ENCODE peak calls at places on chromosomes 1 and 21, in four cellular contexts. R is GM13976, B is neural crest cell, D is MCF 10A. T is an unnamed sample.

GRCh38 chr1:51281807-51282206 is 45.7 kb downstream of the RNF11 start:
- DNase-seq in R (no peak), B (no peak), D (no peak), T (no peak)

GRCh38 chr1:85297855-85298629 is 21.6 kb upstream of the BCL10 start:
- DNase-seq in R (peak; percentile 70), B (no peak), D (peak; percentile 96), T (peak; percentile 92)

GRCh38 chr21:39601194-39601940 is 11.4 kb upstream of the B3GALT5 start:
- DNase-seq in R (no peak), B (no peak), D (no peak), T (no peak)

GRCh38 chr1:47431534-47431933 is 6.3 kb upstream of the FOXD2 start:
- DNase-seq in R (no peak), B (no peak), D (peak; percentile 78), T (no peak)

GRCh38 chr1:238336531-238336930 is 445.8 kb upstream of the ZP4 start:
- DNase-seq in R (no peak), B (no peak), D (peak; percentile 87), T (no peak)

GRCh38 chr1:240455228-240455821 is 156.6 kb downstream of the GREM2 start:
- DNase-seq in R (no peak), B (no peak), D (peak; percentile 65), T (no peak)

GRCh38 chr1:230591676-230592075 is 50.6 kb upstream of the COG2 start:
- DNase-seq in R (no peak), B (no peak), D (no peak), T (no peak)

GRCh38 chr1:31243451-31244286 is 4.0 kb upstream of the NKAIN1 start:
- DNase-seq in R (no peak), B (no peak), D (no peak), T (no peak)

GRCh38 chr1:216721878-216722277 is 1.4 kb downstream of the ESRRG start:
- DNase-seq in R (no peak), B (no peak), D (no peak), T (no peak)

GRCh38 chr1:176605151-176605550 is 142.2 kb downstream of the PAPPA2 start:
- DNase-seq in R (no peak), B (no peak), D (no peak), T (no peak)

GRCh38 chr1:86455078-86455477 is 13.6 kb upstream of the CLCA1 start:
- DNase-seq in R (no peak), B (no peak), D (no peak), T (no peak)

GRCh38 chr1:107874221-107874620 is 90.8 kb downstream of the VAV3 start:
- DNase-seq in R (no peak), B (no peak), D (peak; percentile 12), T (no peak)

GRCh38 chr1:234977891-234978396 is 150.7 kb downstream of the TOMM20 start:
- DNase-seq in R (no peak), B (no peak), D (no peak), T (no peak)

GRCh38 chr1:68969430-68969829 is 472.5 kb upstream of the DEPDC1 start:
- DNase-seq in R (no peak), B (no peak), D (no peak), T (no peak)

GRCh38 chr1:197435224-197435623 is 167.2 kb downstream of the CRB1 start:
- DNase-seq in R (no peak), B (peak; percentile 2), D (no peak), T (no peak)

GRCh38 chr21:32590130-32590529 is 4.8 kb upstream of the TCP10L start:
- DNase-seq in R (no peak), B (no peak), D (no peak), T (no peak)

GRCh38 chr21:16978309-16978895 is 534.4 kb upstream of the CXADR start:
- DNase-seq in R (no peak), B (no peak), D (no peak), T (no peak)
- TF ChIP-seq CTCF in R (no peak), B (no peak), D (no peak), T (no peak)

GRCh38 chr21:43917515-43918384 is 52.7 kb downstream of the AGPAT3 start:
- DNase-seq in R (peak; percentile 70), B (no peak), D (peak; percentile 21), T (peak; percentile 61)
- TF ChIP-seq CTCF in R (peak; percentile 46), B (no peak), D (no peak), T (peak; percentile 29)

DNA sequence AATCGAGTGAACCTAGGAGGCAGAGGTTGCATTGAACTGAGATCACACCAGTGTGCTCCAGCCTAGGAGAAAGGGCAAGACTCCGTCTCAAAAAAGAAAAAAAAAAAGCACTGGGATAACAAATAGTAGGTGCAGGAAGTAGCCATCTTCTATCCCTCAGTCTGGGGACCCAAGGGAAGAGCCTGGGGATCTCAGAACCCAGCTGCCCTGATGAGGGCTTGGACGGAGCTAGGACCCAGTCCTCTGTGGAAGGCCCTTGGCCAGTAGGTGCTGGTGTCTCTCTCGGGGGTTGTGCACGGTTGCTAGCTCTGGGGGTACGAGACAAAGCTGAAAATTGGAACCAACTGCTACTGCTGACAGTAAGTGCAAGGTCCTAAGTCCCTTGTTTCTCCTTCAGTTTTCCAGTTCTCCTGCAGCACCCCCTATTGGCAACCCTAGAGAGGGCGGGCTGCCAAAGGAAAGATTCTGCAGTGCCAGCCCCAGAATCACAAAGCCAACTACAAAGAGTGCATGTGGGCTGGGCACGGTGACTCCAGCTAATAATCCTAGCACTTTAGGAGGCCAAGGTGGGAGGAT is 57.6 kb upstream of the KIF1B start:
- DNase-seq in R (peak; percentile 57), B (peak; percentile 58), D (peak; percentile 61), T (peak; percentile 63)
- TF ChIP-seq CTCF in R (peak; percentile 56), B (peak; percentile 70), D (peak; percentile 64), T (peak; percentile 52)

DNA sequence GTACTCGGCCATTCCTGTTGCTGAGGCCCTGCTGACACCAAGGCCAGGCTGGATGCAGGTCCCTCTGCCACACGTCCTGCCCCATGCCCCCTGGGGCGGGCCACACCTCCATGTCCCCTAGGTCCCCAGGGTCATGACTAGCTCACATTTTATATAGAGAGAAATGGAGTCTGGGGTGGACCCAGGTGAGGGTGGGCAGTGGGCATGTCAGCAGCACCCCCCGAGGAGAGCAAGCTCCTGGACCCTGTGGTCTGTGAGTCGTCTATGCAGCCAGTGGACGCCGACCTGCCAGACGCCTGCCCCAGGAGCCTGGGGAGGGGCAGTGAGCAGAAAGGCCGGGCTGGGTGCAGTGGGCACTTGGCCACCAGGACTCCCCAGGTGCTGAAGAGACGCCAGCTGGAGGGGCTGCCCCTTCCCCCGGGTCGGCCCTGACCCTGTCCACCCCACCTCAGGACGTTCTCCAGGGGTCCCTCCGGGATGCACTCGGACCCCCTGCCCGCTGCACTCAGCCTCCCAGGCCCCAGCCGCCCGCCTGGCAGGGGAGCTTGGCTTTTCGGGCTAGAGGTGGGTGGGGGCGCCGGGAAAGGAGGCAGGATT is 15.9 kb downstream of the SAMD11 start:
- DNase-seq in R (no peak), B (no peak), D (no peak), T (no peak)
- TF ChIP-seq CTCF in R (no peak), B (no peak), D (no peak), T (no peak)

GRCh38 chr21:45863267-45863666 is 118.3 kb upstream of the COL6A1 start:
- DNase-seq in R (no peak), B (no peak), D (no peak), T (no peak)
- TF ChIP-seq CTCF in R (no peak), B (no peak), D (no peak), T (no peak)

T was measured in activated CD8-positive, alpha-beta T cell treated with anti-CD3 and anti-CD28 coated beads for 36 hours.